ENCODE peak calls at places on chromosomes 12 and 14, in five cellular contexts. One of them, this sample, is unnamed.
A peak's percentile ranks its signal among the peaks of the same experiment; 100 is the strongest.

GRCh38 chr14:89236846-89237245 is 180.2 kb downstream of the FOXN3 start:
- DNase-seq in CD4-positive, alpha-beta T cell: no peak
- DNase-seq in NCI-H1694: peak; percentile 87
- DNase-seq in RWPE2: no peak
- DNase-seq in fibroblast of pulmonary artery: no peak
- DNase-seq in this sample: peak; percentile 97

GRCh38 chr12:7137868-7138267 is 7.7 kb downstream of the CLSTN3 start:
- DNase-seq in NCI-H1694: no peak
- DNase-seq in RWPE2: no peak
- DNase-seq in CD4-positive, alpha-beta T cell: no peak
- DNase-seq in fibroblast of pulmonary artery: no peak
- DNase-seq in this sample: no peak

GRCh38 chr14:67940894-67941455 is 121.4 kb downstream of the RAD51B start:
- DNase-seq in NCI-H1694: no peak
- DNase-seq in CD4-positive, alpha-beta T cell: no peak
- DNase-seq in fibroblast of pulmonary artery: peak; percentile 94
- DNase-seq in RWPE2: no peak
- DNase-seq in this sample: no peak

GRCh38 chr14:57898837-57899572 is 33.1 kb upstream of the SLC35F4 start:
- DNase-seq in CD4-positive, alpha-beta T cell: no peak
- DNase-seq in NCI-H1694: no peak
- DNase-seq in RWPE2: no peak
- DNase-seq in fibroblast of pulmonary artery: no peak
- DNase-seq in this sample: no peak

GRCh38 chr12:62294378-62294777 is 34.2 kb downstream of the USP15 start:
- DNase-seq in CD4-positive, alpha-beta T cell: no peak
- DNase-seq in NCI-H1694: no peak
- DNase-seq in fibroblast of pulmonary artery: no peak
- DNase-seq in RWPE2: no peak
- DNase-seq in this sample: no peak

GRCh38 chr12:93911436-93911835 is 234.3 kb downstream of the CRADD start:
- DNase-seq in CD4-positive, alpha-beta T cell: no peak
- DNase-seq in RWPE2: no peak
- DNase-seq in fibroblast of pulmonary artery: peak; percentile 59
- DNase-seq in NCI-H1694: no peak
- DNase-seq in this sample: no peak

GRCh38 chr12:128652136-128652751 is 171.5 kb downstream of the SLC15A4 start:
- DNase-seq in CD4-positive, alpha-beta T cell: no peak
- DNase-seq in fibroblast of pulmonary artery: no peak
- DNase-seq in RWPE2: no peak
- DNase-seq in NCI-H1694: no peak
- DNase-seq in this sample: no peak

GRCh38 chr14:51511265-51511664 is 140.4 kb upstream of the FRMD6 start:
- DNase-seq in NCI-H1694: no peak
- DNase-seq in fibroblast of pulmonary artery: no peak
- DNase-seq in CD4-positive, alpha-beta T cell: no peak
- DNase-seq in RWPE2: no peak
- DNase-seq in this sample: no peak

GRCh38 chr14:60310086-60310684 is 61.2 kb downstream of the PPM1A start:
- DNase-seq in fibroblast of pulmonary artery: no peak
- DNase-seq in CD4-positive, alpha-beta T cell: no peak
- DNase-seq in RWPE2: no peak
- DNase-seq in NCI-H1694: no peak
- DNase-seq in this sample: peak; percentile 81

GRCh38 chr14:84375235-84375634 is 1154.7 kb upstream of the FLRT2 start:
- DNase-seq in fibroblast of pulmonary artery: peak; percentile 36
- DNase-seq in RWPE2: no peak
- DNase-seq in NCI-H1694: no peak
- DNase-seq in CD4-positive, alpha-beta T cell: no peak
- DNase-seq in this sample: no peak

GRCh38 chr12:57477710-57478681 is 1.7 kb downstream of the ARHGAP9 start:
- DNase-seq in RWPE2: no peak
- DNase-seq in fibroblast of pulmonary artery: peak; percentile 82
- DNase-seq in CD4-positive, alpha-beta T cell: no peak
- DNase-seq in NCI-H1694: no peak
- DNase-seq in this sample: no peak

GRCh38 chr14:69316449-69317391 is 56.8 kb downstream of the GALNT16 start:
- DNase-seq in RWPE2: peak; percentile 34
- DNase-seq in CD4-positive, alpha-beta T cell: no peak
- DNase-seq in fibroblast of pulmonary artery: peak; percentile 96
- DNase-seq in NCI-H1694: no peak
- DNase-seq in this sample: no peak

GRCh38 chr14:65958664-65959562 is 527.3 kb upstream of the CCDC196 start:
- DNase-seq in fibroblast of pulmonary artery: peak; percentile 56
- DNase-seq in NCI-H1694: peak; percentile 59
- DNase-seq in RWPE2: no peak
- DNase-seq in CD4-positive, alpha-beta T cell: no peak
- DNase-seq in this sample: peak; percentile 49

GRCh38 chr12:2282321-2282720 is 229.5 kb downstream of the CACNA1C start:
- DNase-seq in NCI-H1694: no peak
- DNase-seq in RWPE2: no peak
- DNase-seq in fibroblast of pulmonary artery: no peak
- DNase-seq in CD4-positive, alpha-beta T cell: no peak
- DNase-seq in this sample: no peak

GRCh38 chr12:91986084-91986483 is 159.6 kb downstream of the BTG1 start:
- DNase-seq in NCI-H1694: no peak
- DNase-seq in CD4-positive, alpha-beta T cell: no peak
- DNase-seq in fibroblast of pulmonary artery: no peak
- DNase-seq in RWPE2: no peak
- DNase-seq in this sample: no peak

GRCh38 chr14:72169521-72169920 is 237.3 kb downstream of the RGS6 start:
- DNase-seq in CD4-positive, alpha-beta T cell: no peak
- DNase-seq in NCI-H1694: no peak
- DNase-seq in fibroblast of pulmonary artery: no peak
- DNase-seq in RWPE2: no peak
- DNase-seq in this sample: peak; percentile 20

GRCh38 chr14:102711946-102712345 is 65.3 kb upstream of the TRAF3 start:
- DNase-seq in RWPE2: no peak
- DNase-seq in fibroblast of pulmonary artery: no peak
- DNase-seq in NCI-H1694: no peak
- DNase-seq in CD4-positive, alpha-beta T cell: no peak
- DNase-seq in this sample: no peak

GRCh38 chr12:115709410-115710065 is 568.0 kb downstream of the MED13L start:
- DNase-seq in RWPE2: no peak
- DNase-seq in CD4-positive, alpha-beta T cell: no peak
- DNase-seq in NCI-H1694: no peak
- DNase-seq in fibroblast of pulmonary artery: peak; percentile 48
- DNase-seq in this sample: peak; percentile 6

GRCh38 chr14:29721586-29721985 is 206.1 kb downstream of the PRKD1 start:
- DNase-seq in fibroblast of pulmonary artery: peak; percentile 18
- DNase-seq in CD4-positive, alpha-beta T cell: no peak
- DNase-seq in NCI-H1694: no peak
- DNase-seq in RWPE2: no peak
- DNase-seq in this sample: no peak

GRCh38 chr14:26113930-26114329 is 483.9 kb downstream of the NOVA1 start:
- DNase-seq in fibroblast of pulmonary artery: no peak
- DNase-seq in NCI-H1694: no peak
- DNase-seq in RWPE2: no peak
- DNase-seq in CD4-positive, alpha-beta T cell: no peak
- DNase-seq in this sample: no peak

GRCh38 chr12:122435186-122435585 is 12.7 kb upstream of the CLIP1 start:
- DNase-seq in RWPE2: no peak
- DNase-seq in CD4-positive, alpha-beta T cell: no peak
- DNase-seq in NCI-H1694: no peak
- DNase-seq in fibroblast of pulmonary artery: no peak
- DNase-seq in this sample: no peak

GRCh38 chr14:75450381-75451276 is 22.8 kb downstream of the JDP2 start:
- DNase-seq in fibroblast of pulmonary artery: no peak
- DNase-seq in RWPE2: peak; percentile 88
- DNase-seq in CD4-positive, alpha-beta T cell: no peak
- DNase-seq in NCI-H1694: no peak
- DNase-seq in this sample: no peak

GRCh38 chr12:52486166-52487105 is 6.6 kb downstream of the KRT6A start:
- DNase-seq in fibroblast of pulmonary artery: no peak
- DNase-seq in RWPE2: no peak
- DNase-seq in NCI-H1694: no peak
- DNase-seq in CD4-positive, alpha-beta T cell: no peak
- DNase-seq in this sample: no peak

GRCh38 chr12:96141216-96141944 is 52.8 kb upstream of the ELK3 start:
- DNase-seq in fibroblast of pulmonary artery: peak; percentile 62
- DNase-seq in RWPE2: no peak
- DNase-seq in NCI-H1694: no peak
- DNase-seq in CD4-positive, alpha-beta T cell: no peak
- DNase-seq in this sample: no peak

GRCh38 chr12:27331299-27331926 is 1.2 kb upstream of the BMAL2 start:
- DNase-seq in CD4-positive, alpha-beta T cell: no peak
- DNase-seq in fibroblast of pulmonary artery: peak; percentile 96
- DNase-seq in NCI-H1694: no peak
- DNase-seq in RWPE2: no peak
- DNase-seq in this sample: no peak